ENCODE peak calls at places on chromosomes 16 and 17, in six cellular contexts. S is CD4-positive, CD25-positive, alpha-beta regulatory T cell; W is ovary; Q is transverse colon; M is adipocyte; I is heart right ventricle. N is an unnamed sample.

GRCh38 chr17:66021757-66022156 is 170.2 kb downstream of the CEP112 start:
- DNase-seq in S (no peak), W (no peak), Q (no peak), M (no peak), I (no peak), N (no peak)

GRCh38 chr16:50531359-50531758 is 16.8 kb upstream of the NKD1 start:
- DNase-seq in S (no peak), W (no peak), Q (no peak), M (no peak), I (no peak), N (no peak)

GRCh38 chr17:75762513-75763268 is 2.3 kb downstream of the GALK1 start:
- DNase-seq in S (no peak), W (no peak), Q (no peak), M (no peak), I (peak; percentile 6), N (no peak)

GRCh38 chr17:74830861-74831260 is 28.8 kb downstream of the GRIN2C start:
- DNase-seq in S (no peak), W (no peak), Q (no peak), M (no peak), I (no peak), N (no peak)

GRCh38 chr17:66200685-66201092 is 8.8 kb upstream of the CEP112 start:
- DNase-seq in S (peak; percentile 4), W (no peak), Q (peak; percentile 59), M (peak; percentile 83), I (peak; percentile 29), N (peak; percentile 59)

GRCh38 chr17:59372138-59372751 is 40.8 kb downstream of the YPEL2 start:
- DNase-seq in S (no peak), W (no peak), Q (peak; percentile 68), M (peak; percentile 72), I (peak; percentile 80), N (no peak)

GRCh38 chr17:73323622-73324455 is 12.0 kb upstream of the CDC42EP4 start:
- DNase-seq in S (no peak), W (no peak), Q (no peak), M (peak; percentile 61), I (no peak), N (no peak)

GRCh38 chr16:87058728-87059250 is 258.4 kb downstream of the C16orf95 start:
- DNase-seq in S (no peak), W (no peak), Q (no peak), M (no peak), I (no peak), N (no peak)

GRCh38 chr17:11980813-11981212 is 16.5 kb downstream of the ZNF18 start:
- DNase-seq in S (no peak), W (no peak), Q (no peak), M (no peak), I (no peak), N (no peak)

GRCh38 chr16:66207864-66208226 is 158.6 kb upstream of the CDH5 start:
- DNase-seq in S (no peak), W (no peak), Q (no peak), M (no peak), I (no peak), N (no peak)

GRCh38 chr17:78409191-78409621 is 30.8 kb downstream of the PGS1 start:
- DNase-seq in S (no peak), W (no peak), Q (peak; percentile 91), M (no peak), I (no peak), N (no peak)

GRCh38 chr17:63035271-63035670 is 69.2 kb downstream of the TANC2 start:
- DNase-seq in S (no peak), W (no peak), Q (no peak), M (no peak), I (no peak), N (peak; percentile 73)

GRCh38 chr16:17304124-17304813 is 166.5 kb downstream of the XYLT1 start:
- DNase-seq in S (no peak), W (no peak), Q (peak; percentile 35), M (no peak), I (no peak), N (peak; percentile 14)

GRCh38 chr17:18971801-18972200 is 19.8 kb downstream of the SLC5A10 start:
- DNase-seq in S (no peak), W (no peak), Q (no peak), M (no peak), I (no peak), N (no peak)
- H3K36me3 ChIP-seq in S (peaks cover 4% of the 10 kb centered on the region), W (no peaks in the 10 kb centered on the region), Q (no peaks in the 10 kb centered on the region), M (peaks cover 3% of the 10 kb centered on the region), I (no peaks in the 10 kb centered on the region), N (no peaks in the 10 kb centered on the region)

DNA sequence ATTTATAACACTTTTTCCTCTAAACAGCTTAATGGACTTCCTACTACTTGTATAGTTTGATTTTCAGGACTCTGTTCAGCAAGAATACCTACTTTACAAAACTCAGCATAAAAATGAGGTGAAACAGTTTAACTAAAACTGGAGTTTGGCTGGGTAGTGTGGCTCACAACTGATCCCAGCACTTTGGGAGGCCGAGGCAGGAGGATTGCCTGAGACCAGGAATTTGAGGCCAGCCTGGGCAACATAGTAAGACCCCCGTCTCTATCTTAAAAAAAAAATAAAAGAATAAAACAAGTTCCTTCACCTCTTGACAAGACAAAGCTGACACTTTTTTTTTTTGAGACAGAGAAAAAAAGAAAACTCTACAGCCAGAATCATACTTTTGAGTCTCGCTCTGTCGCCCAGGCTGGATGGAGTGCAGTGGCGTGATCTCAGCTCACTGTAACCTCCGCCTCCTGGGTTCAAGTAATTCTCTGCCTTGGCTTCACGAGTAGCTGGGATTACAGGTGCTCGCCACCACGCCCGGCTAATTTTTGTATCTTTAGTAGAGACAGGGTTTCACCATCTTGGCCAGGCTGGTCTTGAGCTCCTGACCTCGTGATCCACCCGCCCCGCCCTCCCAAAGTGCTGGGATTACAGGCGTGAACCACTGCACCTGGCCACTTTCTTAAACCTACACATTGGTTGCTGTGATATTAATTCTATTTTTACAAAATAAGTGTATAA is 2.6 kb downstream of the PDF start:
- DNase-seq in S (no peak), W (no peak), Q (no peak), M (no peak), I (no peak), N (no peak)
- H3K4me3 ChIP-seq in S (peak overlapping the region; percentile 4), W (no peak overlapping the region), Q (no peak overlapping the region), M (no peak overlapping the region), I (no peak overlapping the region), N (peak overlapping the region; percentile 67)

GRCh38 chr17:31418773-31419350 is 27.4 kb downstream of the RAB11FIP4 start:
- DNase-seq in S (no peak), W (no peak), Q (no peak), M (no peak), I (no peak), N (no peak)

GRCh38 chr17:31415640-31416502 is 24.4 kb downstream of the RAB11FIP4 start:
- DNase-seq in S (no peak), W (no peak), Q (no peak), M (no peak), I (no peak), N (no peak)

GRCh38 chr17:31416503-31416923 is 25.0 kb downstream of the RAB11FIP4 start:
- DNase-seq in S (no peak), W (no peak), Q (no peak), M (no peak), I (peak; percentile 19), N (no peak)

GRCh38 chr17:31415004-31415454 is 23.6 kb downstream of the RAB11FIP4 start:
- DNase-seq in S (no peak), W (no peak), Q (no peak), M (no peak), I (no peak), N (no peak)

GRCh38 chr17:31417051-31417792 is 25.7 kb downstream of the RAB11FIP4 start:
- DNase-seq in S (no peak), W (no peak), Q (no peak), M (no peak), I (no peak), N (no peak)
- H3K9me3 ChIP-seq in S (no peaks in the 10 kb centered on the region), W (peaks cover 3% of the 10 kb centered on the region), Q (peaks cover 3% of the 10 kb centered on the region), M (peaks cover 2% of the 10 kb centered on the region), I (peaks cover 4% of the 10 kb centered on the region), N (no peaks in the 10 kb centered on the region)

DNA sequence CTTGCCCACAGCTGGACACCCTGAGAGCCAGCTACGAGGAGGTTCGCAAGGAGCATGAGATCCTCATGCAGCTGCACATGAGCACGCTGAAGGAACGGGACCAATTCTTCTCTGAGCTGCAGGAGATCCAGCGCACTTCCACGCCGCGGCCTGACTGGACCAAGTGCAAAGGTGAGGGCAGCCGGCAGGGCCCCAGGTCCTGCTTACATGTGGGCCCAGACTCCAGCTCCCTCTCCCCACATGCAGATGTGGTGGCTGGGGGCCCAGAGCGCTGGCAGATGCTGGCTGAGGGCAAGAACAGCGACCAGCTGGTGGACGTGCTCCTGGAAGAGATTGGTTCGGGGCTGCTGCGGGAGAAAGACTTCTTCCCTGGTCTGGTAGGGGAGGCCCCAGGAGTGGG is 16.2 kb upstream of the THAP11 start:
- DNase-seq in S (no peak), W (no peak), Q (no peak), M (no peak), I (no peak), N (no peak)
- H3K36me3 ChIP-seq in S (peaks cover 24% of the 10 kb centered on the region), W (no peaks in the 10 kb centered on the region), Q (no peaks in the 10 kb centered on the region), M (peaks cover 45% of the 10 kb centered on the region), I (peaks cover 49% of the 10 kb centered on the region), N (peaks cover 3% of the 10 kb centered on the region)

GRCh38 chr16:89577055-89577759 is 1.6 kb downstream of the CPNE7 start:
- DNase-seq in S (no peak), W (no peak), Q (no peak), M (no peak), I (no peak), N (no peak)

GRCh38 chr16:89573826-89574680 is 1.5 kb upstream of the CPNE7 start:
- DNase-seq in S (no peak), W (no peak), Q (no peak), M (no peak), I (no peak), N (no peak)

GRCh38 chr16:89574681-89575246 is 794 bp upstream of the CPNE7 start:
- DNase-seq in S (no peak), W (no peak), Q (peak; percentile 72), M (peak; percentile 93), I (no peak), N (peak; percentile 76)

GRCh38 chr16:89575247-89576172 is at the start of gene CPNE7:
- DNase-seq in S (no peak), W (no peak), Q (no peak), M (peak; percentile 57), I (no peak), N (no peak)

DNA sequence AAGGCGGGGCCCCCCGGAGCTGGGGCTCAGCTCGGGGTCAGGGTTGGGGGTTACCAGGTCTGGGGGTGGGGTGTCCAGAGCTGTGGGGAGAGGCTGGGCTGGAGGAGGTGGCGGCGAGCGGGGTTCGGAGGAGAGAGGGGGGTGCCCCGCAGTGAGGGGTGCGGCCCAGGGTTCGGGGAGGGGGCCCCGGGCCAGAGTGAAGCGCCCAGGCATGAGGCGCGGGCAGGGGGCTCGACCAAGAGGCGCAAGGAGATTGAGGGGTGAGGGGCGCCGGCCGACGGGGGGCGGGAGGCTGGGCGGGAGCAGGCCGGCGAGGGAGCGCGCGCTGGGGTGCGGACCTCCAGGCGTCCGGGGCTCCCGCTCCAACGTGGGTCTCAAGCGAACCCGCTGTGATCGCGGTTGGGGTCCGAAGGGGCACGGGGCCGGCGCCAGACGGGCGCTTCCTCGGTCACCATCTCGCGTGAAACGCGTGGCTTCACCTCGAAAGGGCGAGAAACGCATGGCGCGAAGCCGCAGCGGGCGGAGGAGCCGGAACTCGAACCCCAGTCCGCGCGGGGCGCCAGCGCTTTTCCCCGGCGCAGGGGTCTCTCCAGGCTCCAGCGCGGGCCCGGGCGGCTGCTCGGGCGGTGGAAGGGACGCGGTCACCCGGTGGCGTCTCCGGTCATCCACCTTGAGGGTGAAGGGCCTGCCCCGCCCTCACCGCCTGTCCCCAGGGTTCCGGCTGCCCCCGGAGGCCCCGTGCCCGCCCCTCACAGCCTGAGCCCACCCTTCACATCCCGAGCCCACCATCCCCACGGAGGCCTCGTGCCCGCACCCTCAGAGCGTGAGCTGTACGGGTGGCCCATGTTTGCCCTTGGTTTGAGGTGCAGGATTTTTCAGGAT is 856 bp downstream of the CPNE7 start:
- DNase-seq in S (no peak), W (no peak), Q (no peak), M (no peak), I (no peak), N (no peak)
- H3K4me3 ChIP-seq in S (no peak overlapping the region), W (no peak overlapping the region), Q (peak overlapping the region; percentile 35), M (no peak overlapping the region), I (no peak overlapping the region), N (peak overlapping the region; percentile 44)

N was measured in MG63.